ENCODE peak calls at places on chromosomes 6 and 20, in four cellular contexts. V is CD8-positive, alpha-beta T cell; W is left lung; T is RWPE2. F is an unnamed sample. For H3K9me3, the result is how much of the 10 kb centered on the place peaks cover.

GRCh38 chr20:62064788-62065668 is 653 bp downstream of the TAF4 start:
- DNase-seq in W (no peak), V (no peak), T (peak), F (no peak)

GRCh38 chr6:104789770-104790190 is 69.9 kb downstream of the HACE1 start:
- DNase-seq in V (no peak), T (no peak), W (no peak), F (no peak)

GRCh38 chr20:47777220-47777619 is 8.1 kb downstream of the SULF2 start:
- DNase-seq in T (no peak), V (no peak), W (no peak), F (no peak)

GRCh38 chr20:46746972-46747371 is 37.5 kb downstream of the SLC2A10 start:
- DNase-seq in T (no peak), W (no peak), V (no peak), F (no peak)

GRCh38 chr6:84061174-84061573 is 27.6 kb downstream of the MRAP2 start:
- DNase-seq in V (no peak), T (no peak), W (no peak), F (no peak)

GRCh38 chr20:63106108-63106764 is 99.5 kb upstream of the BHLHE23 start:
- DNase-seq in V (no peak), T (peak), W (peak), F (peak)

GRCh38 chr6:158972241-158973233 is 27.5 kb downstream of the RSPH3 start:
- DNase-seq in T (no peak), V (no peak), W (no peak), F (no peak)

GRCh38 chr20:37686762-37687477 is 6.9 kb upstream of the CTNNBL1 start:
- DNase-seq in V (no peak), T (peak), W (no peak), F (no peak)

GRCh38 chr6:107657373-107657754 is 166.7 kb downstream of the SCML4 start:
- DNase-seq in V (no peak), W (no peak), T (no peak), F (no peak)
- H3K4me3 ChIP-seq in V (peak), W (no peak), T (no peak), F (no peak)

GRCh38 chr6:137166247-137167098 is 7.0 kb downstream of the IL22RA2 start:
- DNase-seq in V (no peak), T (no peak), W (no peak), F (no peak)
- H3K9me3 ChIP-seq in V (under half), T (under half), W (under half), F (under half)

DNA sequence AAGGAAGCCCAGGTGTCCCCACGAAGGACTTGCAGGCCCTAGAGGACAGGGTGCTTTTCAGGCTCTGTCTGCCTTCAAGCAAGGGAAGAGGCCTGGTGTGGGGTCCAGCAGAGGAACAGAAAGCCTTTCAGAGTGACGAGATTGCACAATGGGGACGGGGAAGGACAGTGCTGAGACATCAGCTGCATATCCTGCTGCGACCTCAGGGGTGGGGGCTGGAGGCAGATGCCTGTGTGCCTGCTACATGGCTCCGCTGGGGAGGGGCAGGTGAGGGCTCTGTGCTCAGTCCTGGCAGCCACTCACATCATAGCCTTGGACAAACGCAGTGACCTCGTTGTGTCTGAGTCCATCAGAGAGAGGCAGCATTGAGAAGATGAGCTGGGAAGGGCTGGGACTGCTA is 197.1 kb upstream of the SLC24A3 start:
- DNase-seq in V (peak), T (no peak), W (no peak), F (no peak)
- H3K4me3 ChIP-seq in V (no peak), T (no peak), W (no peak), F (no peak)

DNA sequence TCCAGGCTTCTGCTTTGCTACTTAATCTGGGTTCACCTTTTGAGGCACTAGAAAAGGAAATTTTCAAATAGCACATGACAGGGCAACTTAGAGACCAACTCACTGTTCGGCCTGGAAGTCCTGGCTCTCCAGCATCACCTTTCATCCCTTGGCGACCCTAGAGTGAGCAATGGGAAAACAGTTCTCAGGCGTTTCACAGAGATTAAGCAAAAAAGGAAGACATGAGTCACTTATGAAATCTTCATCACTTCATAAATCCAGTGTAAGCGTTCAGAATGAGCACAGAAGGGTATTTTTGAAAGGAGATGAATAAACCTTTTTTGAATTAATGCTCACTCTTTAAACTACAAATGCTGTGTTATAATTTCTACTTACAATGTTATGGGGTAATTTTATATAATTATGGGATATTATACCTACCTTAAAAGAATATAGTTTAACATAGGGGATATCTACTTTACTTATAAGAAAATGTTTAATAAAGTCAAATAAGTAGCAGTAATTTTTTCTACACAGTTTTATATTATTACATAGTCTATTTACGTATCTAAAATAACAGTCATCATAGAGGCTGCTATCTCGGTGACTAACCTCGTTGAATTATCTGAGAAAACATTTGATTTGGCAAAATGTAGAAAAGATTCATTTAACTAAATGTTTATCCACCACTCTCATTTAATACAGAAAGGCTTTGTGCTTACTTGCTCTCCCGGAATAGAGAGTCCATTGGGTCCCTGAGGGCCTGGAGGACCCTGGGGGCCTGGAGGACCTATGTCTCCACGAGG is 103.8 kb downstream of the COL12A1 start:
- DNase-seq in V (no peak), W (no peak), T (no peak), F (no peak)
- H3K9me3 ChIP-seq in V (under half), W (under half), T (under half), F (under half)

GRCh38 chr6:7108196-7108963 is 619 bp downstream of the RREB1 start:
- DNase-seq in V (peak), W (peak), T (no peak), F (peak)

GRCh38 chr6:7107578-7108195 is at the start of gene RREB1:
- DNase-seq in W (peak), V (peak), T (no peak), F (peak)

GRCh38 chr6:7108964-7109836 is 1.4 kb downstream of the RREB1 start:
- DNase-seq in W (peak), T (no peak), V (peak), F (peak)

GRCh38 chr6:7111095-7111690 is 3.4 kb downstream of the RREB1 start:
- DNase-seq in W (no peak), V (peak), T (no peak), F (no peak)

GRCh38 chr6:7110092-7110792 is 2.5 kb downstream of the RREB1 start:
- DNase-seq in V (peak), T (no peak), W (no peak), F (no peak)
- H3K4me3 ChIP-seq in V (peak), T (peak), W (peak), F (peak)

GRCh38 chr6:111855775-111856174 is 17.5 kb downstream of the FYN start:
- DNase-seq in V (no peak), W (no peak), T (no peak), F (no peak)
- H3K9me3 ChIP-seq in V (under half), W (under half), T (under half), F (under half)

F was measured in right cardiac atrium.